ENCODE peak calls at places on chromosomes 13 and 19, in six cellular contexts. H is esophagus squamous epithelium, Q is AG10803, A is tibial nerve, W is lower lobe of right lung, L is tibial artery. M is an unnamed sample.

GRCh38 chr19:51807111-51807701 is 12.2 kb downstream of the FPR3 start:
- DNase-seq in H (no peak), Q (peak; percentile 33), A (no peak), W (peak; percentile 62), L (no peak), M (no peak)

GRCh38 chr19:29292146-29292545 is 79.2 kb upstream of the UQCRFS1 start:
- DNase-seq in H (no peak), Q (no peak), A (no peak), W (no peak), L (no peak), M (no peak)

GRCh38 chr13:100512422-100512821 is 76.2 kb downstream of the GGACT start:
- DNase-seq in H (no peak), Q (no peak), A (no peak), W (no peak), L (no peak), M (no peak)

GRCh38 chr13:113468461-113469147 is 15.3 kb upstream of the ADPRHL1 start:
- DNase-seq in H (no peak), Q (no peak), A (no peak), W (no peak), L (no peak), M (no peak)

GRCh38 chr13:40920826-40921225 is 98.3 kb downstream of the ELF1 start:
- DNase-seq in H (no peak), Q (no peak), A (no peak), W (no peak), L (no peak), M (no peak)

GRCh38 chr19:5352229-5352763 is 11.7 kb upstream of the PTPRS start:
- DNase-seq in H (no peak), Q (no peak), A (no peak), W (no peak), L (no peak), M (no peak)

GRCh38 chr13:35953537-35954206 is 177.5 kb downstream of the DCLK1 start:
- DNase-seq in H (no peak), Q (peak; percentile 98), A (peak; percentile 70), W (peak; percentile 44), L (peak; percentile 89), M (peak; percentile 91)

GRCh38 chr19:46303702-46304397 is 7.0 kb downstream of the HIF3A start:
- DNase-seq in H (no peak), Q (no peak), A (no peak), W (peak; percentile 90), L (peak; percentile 76), M (no peak)

GRCh38 chr13:105814902-105815250 is 720.6 kb downstream of the EFNB2 start:
- DNase-seq in H (no peak), Q (no peak), A (no peak), W (no peak), L (no peak), M (no peak)

GRCh38 chr13:77699059-77699680 is 1.7 kb downstream of the SLAIN1 start:
- DNase-seq in H (no peak), Q (no peak), A (no peak), W (no peak), L (no peak), M (no peak)

GRCh38 chr13:77696006-77696862 is 1.3 kb upstream of the SLAIN1 start:
- DNase-seq in H (no peak), Q (no peak), A (no peak), W (no peak), L (no peak), M (no peak)

GRCh38 chr13:77697208-77698103 is at the start of gene SLAIN1:
- DNase-seq in H (no peak), Q (no peak), A (peak; percentile 41), W (peak; percentile 83), L (peak; percentile 91), M (no peak)

GRCh38 chr13:77698211-77699058 is 948 bp downstream of the SLAIN1 start:
- DNase-seq in H (no peak), Q (peak; percentile 3), A (no peak), W (peak; percentile 56), L (peak; percentile 66), M (no peak)

GRCh38 chr13:77696863-77697207 is 652 bp upstream of the SLAIN1 start:
- DNase-seq in H (no peak), Q (no peak), A (no peak), W (no peak), L (no peak), M (no peak)
- H3K4me3 ChIP-seq in H (peak overlapping the region; percentile 58), Q (no peak overlapping the region), A (no peak overlapping the region), W (peak overlapping the region; percentile 71), L (peak overlapping the region; percentile 98), M (no peak overlapping the region)

GRCh38 chr13:29361716-29362115 is 233.8 kb downstream of the SLC7A1 start:
- DNase-seq in H (no peak), Q (no peak), A (no peak), W (no peak), L (no peak), M (no peak)

GRCh38 chr13:29359181-29359580 is 236.3 kb downstream of the SLC7A1 start:
- DNase-seq in H (no peak), Q (no peak), A (no peak), W (no peak), L (no peak), M (no peak)

DNA sequence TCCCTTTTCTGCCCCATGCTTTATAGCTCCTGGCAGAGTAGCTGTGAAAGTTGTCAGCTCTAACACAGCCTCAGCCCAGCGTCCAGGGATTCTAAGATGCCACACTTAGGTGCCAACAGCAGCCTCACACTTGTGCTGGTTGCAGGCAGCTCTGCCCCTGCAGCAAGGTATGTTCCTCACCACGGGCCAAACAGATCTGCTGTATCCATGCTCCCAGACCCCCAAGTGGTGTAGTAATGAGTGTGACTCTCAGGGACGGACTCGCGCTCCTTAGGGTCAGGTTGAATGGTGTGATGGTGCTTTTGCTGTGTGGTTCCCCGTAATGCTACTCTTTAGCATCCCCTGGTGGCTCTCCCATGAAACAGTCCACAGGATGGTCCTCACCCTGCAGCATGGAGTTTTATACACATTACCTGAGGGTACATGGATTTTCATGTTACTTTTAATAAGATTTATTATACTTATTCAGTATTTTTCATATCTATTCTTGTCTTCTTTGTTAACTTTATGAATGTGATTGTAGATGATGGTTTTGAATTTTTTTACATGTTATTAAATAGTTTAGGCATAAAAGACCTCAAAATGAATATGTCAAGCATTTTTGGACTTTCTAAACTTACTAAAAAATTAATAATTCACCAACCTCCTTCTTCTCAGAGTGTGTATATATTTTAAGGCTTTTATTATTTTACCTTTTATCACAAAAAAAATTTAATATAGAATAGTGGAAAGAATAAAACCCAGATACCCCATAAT is 232.5 kb downstream of the SLC7A1 start:
- DNase-seq in H (no peak), Q (peak; percentile 41), A (no peak), W (no peak), L (no peak), M (no peak)
- TF ChIP-seq CTCF in H (peak; percentile 78), Q (peak; percentile 98), A (peak; percentile 53), W (peak; percentile 81), L (peak; percentile 82), M (peak; percentile 96)

GRCh38 chr19:7924241-7924640 is 1.7 kb downstream of the CTXN1 start:
- DNase-seq in H (no peak), Q (no peak), A (no peak), W (no peak), L (no peak), M (no peak)

GRCh38 chr19:7926727-7927604 is 1.0 kb upstream of the CTXN1 start:
- DNase-seq in H (no peak), Q (no peak), A (no peak), W (peak; percentile 50), L (no peak), M (no peak)

GRCh38 chr19:7924651-7925170 is 1.2 kb downstream of the CTXN1 start:
- DNase-seq in H (no peak), Q (no peak), A (no peak), W (peak; percentile 45), L (no peak), M (no peak)

GRCh38 chr19:7926021-7926726 is at the start of gene CTXN1:
- DNase-seq in H (no peak), Q (peak; percentile 31), A (peak; percentile 58), W (peak; percentile 74), L (peak; percentile 84), M (no peak)

DNA sequence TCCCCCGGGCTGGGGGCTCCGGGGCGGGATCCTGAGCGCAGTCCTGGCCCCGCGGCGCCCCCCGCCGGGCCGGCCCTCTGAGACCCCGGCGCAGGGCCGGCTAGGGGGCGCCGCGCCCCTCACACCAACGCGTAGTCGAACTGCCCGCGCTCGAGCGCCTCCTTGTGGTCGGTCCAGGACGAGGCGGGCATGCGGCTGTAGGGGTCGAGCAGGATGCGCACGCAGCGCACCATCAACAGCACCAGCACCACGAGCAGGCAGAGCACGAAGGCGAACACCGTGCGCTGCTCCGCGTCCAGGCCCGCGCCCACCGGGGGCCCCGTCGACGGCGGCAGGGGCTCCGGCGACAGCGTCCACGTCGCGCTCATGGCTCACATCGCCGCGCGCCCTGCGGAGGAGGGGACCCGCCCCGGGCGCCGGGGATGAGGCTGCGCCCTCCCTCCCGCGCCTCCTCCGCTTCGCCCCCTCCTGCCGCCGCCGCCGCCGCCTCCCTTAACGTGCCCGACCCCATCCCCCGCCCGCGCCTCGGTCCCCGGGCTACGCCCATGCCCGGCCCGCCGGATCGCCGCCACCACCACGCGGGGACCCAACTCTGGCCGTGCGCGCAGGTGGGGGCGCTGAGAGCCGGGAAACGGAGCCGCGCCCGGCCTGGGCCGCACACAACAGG is 631 bp downstream of the CTXN1 start:
- DNase-seq in H (no peak), Q (peak; percentile 48), A (no peak), W (peak; percentile 80), L (peak; percentile 81), M (no peak)
- H3K4me3 ChIP-seq in H (peak overlapping the region; percentile 44), Q (peak overlapping the region; percentile 22), A (no peak overlapping the region), W (peak overlapping the region; percentile 51), L (peak overlapping the region; percentile 61), M (peak overlapping the region; percentile 41)

GRCh38 chr13:20489185-20489820 is 36.4 kb downstream of the CRYL1 start:
- DNase-seq in H (no peak), Q (no peak), A (no peak), W (no peak), L (no peak), M (no peak)
- TF ChIP-seq CTCF in H (peak; percentile 43), Q (no peak), A (no peak), W (no peak), L (peak; percentile 15), M (no peak)

GRCh38 chr19:34430738-34431625 is 2.8 kb downstream of the UBA2 start:
- DNase-seq in H (no peak), Q (peak; percentile 53), A (no peak), W (no peak), L (no peak), M (no peak)
- H3K4me3 ChIP-seq in H (no peak overlapping the region), Q (no peak overlapping the region), A (no peak overlapping the region), W (peak overlapping the region; percentile 77), L (peak overlapping the region; percentile 100), M (no peak overlapping the region)

GRCh38 chr19:2254052-2254872 is 2.0 kb downstream of the JSRP1 start:
- DNase-seq in H (no peak), Q (no peak), A (no peak), W (no peak), L (no peak), M (no peak)
- TF ChIP-seq CTCF in H (peak; percentile 6), Q (peak; percentile 37), A (no peak), W (peak; percentile 22), L (no peak), M (peak; percentile 50)

DNA sequence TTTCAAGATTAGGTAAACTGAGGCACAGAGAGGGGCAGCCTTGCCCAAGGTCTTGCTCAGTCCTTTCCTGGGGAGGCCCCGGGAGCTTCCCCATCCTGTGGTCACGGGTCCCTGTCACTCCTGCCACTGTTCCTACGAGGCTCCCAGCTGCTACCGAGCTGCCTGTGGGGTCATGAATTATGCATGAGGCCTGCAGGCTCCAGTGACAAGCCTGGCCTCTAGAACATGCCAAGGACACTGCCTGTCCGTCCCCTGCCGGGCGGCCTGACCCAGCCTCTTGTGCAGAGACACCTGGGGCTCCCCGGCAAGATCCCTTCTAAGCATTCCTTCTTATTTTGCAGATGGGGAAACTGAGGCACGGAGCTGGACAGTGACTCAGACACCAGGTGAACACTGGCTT is 2.7 kb downstream of the FCHO1 start:
- DNase-seq in H (no peak), Q (no peak), A (no peak), W (no peak), L (no peak), M (no peak)
- H3K4me3 ChIP-seq in H (no peak overlapping the region), Q (no peak overlapping the region), A (no peak overlapping the region), W (no peak overlapping the region), L (no peak overlapping the region), M (no peak overlapping the region)